ENCODE peak calls at places on chromosomes 3 and 15, in nine cellular contexts. P is HuH-7; U is NCI-H526; O is heart right ventricle; W is stimulated activated CD8-positive, alpha-beta memory T cell treated with anti-CD3 and anti-CD28 coated beads, Interleukin-2, amount 100 ng/mL, for 48 hours; I is activated gamma-delta T cell treated with Interleukin-2 at 50 U/mL for 16 hours; T is stromal cell of bone marrow; J is epithelial cell of prostate; M is iPS DF 19.7. X is an unnamed sample.

GRCh38 chr3:58946875-58947274 is 103.0 kb downstream of the CFAP20DC start:
- DNase-seq in J (no peak), W (no peak), I (no peak), P (peak), U (no peak), M (no peak), O (no peak), T (no peak), X (no peak)

GRCh38 chr3:192830279-192831110 is 87.2 kb downstream of the MB21D2 start:
- DNase-seq in T (no peak), W (no peak), J (no peak), I (no peak), P (no peak), O (no peak), M (no peak), U (no peak), X (peak)

GRCh38 chr15:98896002-98896721 is 111.4 kb downstream of the PGPEP1L start:
- DNase-seq in P (no peak), T (no peak), M (no peak), I (no peak), W (no peak), O (no peak), U (no peak), J (no peak), X (no peak)

GRCh38 chr3:13379191-13379830 is 40.8 kb downstream of the NUP210 start:
- DNase-seq in O (no peak), W (no peak), M (no peak), P (no peak), U (no peak), T (peak), J (no peak), I (no peak), X (no peak)

GRCh38 chr15:31091531-31091930 is 10.0 kb downstream of the TRPM1 start:
- DNase-seq in U (no peak), P (no peak), M (no peak), W (no peak), O (no peak), T (peak), I (no peak), J (no peak), X (no peak)

GRCh38 chr15:83516935-83517334 is 69.8 kb downstream of the SH3GL3 start:
- DNase-seq in I (no peak), M (no peak), O (no peak), T (peak), J (no peak), W (no peak), P (no peak), U (no peak), X (no peak)

GRCh38 chr3:112409061-112409460 is 76.1 kb downstream of the CD200 start:
- DNase-seq in O (no peak), U (no peak), W (no peak), M (no peak), I (no peak), T (no peak), J (peak), P (no peak), X (no peak)

GRCh38 chr3:51977449-51978142 is 2.7 kb downstream of the ABHD14A start:
- DNase-seq in O (no peak), P (no peak), T (no peak), J (no peak), M (no peak), I (peak), W (no peak), U (no peak), X (no peak)

GRCh38 chr3:177350051-177350565 is 152.8 kb upstream of the TBL1XR1 start:
- DNase-seq in P (no peak), J (no peak), M (no peak), W (no peak), I (no peak), O (no peak), U (no peak), T (no peak), X (no peak)

GRCh38 chr3:127729556-127730056 is 56.9 kb downstream of the ABTB1 start:
- DNase-seq in T (no peak), I (no peak), M (no peak), J (no peak), U (no peak), P (no peak), O (no peak), W (no peak), X (no peak)

GRCh38 chr3:73029321-73029796 is 32.1 kb upstream of the EBLN2 start:
- DNase-seq in P (no peak), O (no peak), I (no peak), W (no peak), T (peak), J (peak), M (no peak), U (no peak), X (no peak)

GRCh38 chr3:15342945-15343344 is 10.6 kb upstream of the SH3BP5 start:
- DNase-seq in P (no peak), T (no peak), U (no peak), W (no peak), O (no peak), J (no peak), M (no peak), I (no peak), X (no peak)

GRCh38 chr3:149527531-149528343 is 53.2 kb downstream of the TM4SF4 start:
- DNase-seq in M (no peak), T (no peak), O (no peak), P (no peak), W (no peak), U (no peak), I (no peak), J (no peak), X (peak)

GRCh38 chr3:45333549-45333948 is 54.8 kb upstream of the LARS2 start:
- DNase-seq in U (no peak), O (no peak), I (no peak), M (no peak), W (no peak), P (no peak), T (no peak), J (no peak), X (no peak)

GRCh38 chr15:39413558-39413957 is 167.3 kb upstream of the THBS1 start:
- DNase-seq in U (no peak), P (no peak), I (no peak), M (no peak), W (no peak), J (no peak), T (no peak), O (no peak), X (no peak)

GRCh38 chr3:64988188-64988587 is 300.4 kb upstream of the ADAMTS9 start:
- DNase-seq in O (no peak), P (no peak), T (no peak), W (no peak), U (no peak), I (no peak), J (peak), M (no peak), X (no peak)

GRCh38 chr3:61381745-61382392 is 130.6 kb upstream of the FHIT start:
- DNase-seq in T (peak), M (peak), U (peak), W (no peak), J (no peak), P (peak), I (no peak), O (no peak), X (peak)

GRCh38 chr3:16102905-16103364 is 71.5 kb upstream of the GALNT15 start:
- DNase-seq in T (peak), P (no peak), O (no peak), W (no peak), I (no peak), J (no peak), U (no peak), M (no peak), X (no peak)

GRCh38 chr3:84881288-84881687 is 77.5 kb upstream of the CADM2 start:
- DNase-seq in M (no peak), O (no peak), J (no peak), T (no peak), W (no peak), U (no peak), P (no peak), I (no peak), X (no peak)

GRCh38 chr3:28835751-28836150 is 445.1 kb upstream of the RBMS3 start:
- DNase-seq in O (peak), W (no peak), U (peak), M (no peak), J (no peak), P (no peak), I (no peak), T (no peak), X (no peak)

GRCh38 chr3:11641683-11642407 is 1.9 kb downstream of the VGLL4 start:
- DNase-seq in M (no peak), J (no peak), W (no peak), P (peak), T (no peak), O (no peak), I (peak), U (peak), X (peak)

GRCh38 chr15:85611361-85611760 is 183.4 kb downstream of the KLHL25 start:
- DNase-seq in I (no peak), W (no peak), U (no peak), P (no peak), T (no peak), O (no peak), M (no peak), J (no peak), X (no peak)

GRCh38 chr15:38325290-38325990 is 72.8 kb downstream of the SPRED1 start:
- DNase-seq in J (peak), T (no peak), M (no peak), W (no peak), U (no peak), P (no peak), O (no peak), I (no peak), X (no peak)

GRCh38 chr15:70627734-70628541 is 135.4 kb downstream of the UACA start:
- DNase-seq in W (no peak), T (no peak), I (no peak), O (no peak), J (no peak), U (no peak), M (no peak), P (no peak), X (no peak)

GRCh38 chr3:89702404-89702803 is 595.0 kb downstream of the EPHA3 start:
- DNase-seq in O (no peak), T (no peak), P (no peak), M (no peak), J (no peak), I (no peak), U (no peak), W (no peak), X (no peak)

GRCh38 chr3:126407412-126408044 is 12.8 kb downstream of the CFAP100 start:
- DNase-seq in O (no peak), P (no peak), U (no peak), J (no peak), W (no peak), M (no peak), T (no peak), I (no peak), X (no peak)

GRCh38 chr3:30915782-30916181 is 21.3 kb upstream of the GADL1 start:
- DNase-seq in T (no peak), P (no peak), J (no peak), W (no peak), M (no peak), O (no peak), U (no peak), I (no peak), X (no peak)

GRCh38 chr3:138118863-138119766 is 3.7 kb upstream of the DZIP1L start:
- DNase-seq in U (peak), O (peak), P (peak), W (peak), I (peak), J (peak), T (peak), M (peak), X (peak)

GRCh38 chr15:23912191-23912590 is 225.1 kb upstream of the NDN start:
- DNase-seq in J (no peak), U (no peak), W (no peak), I (no peak), O (peak), T (no peak), M (peak), P (no peak), X (peak)

X was measured in NCI-H524.